ENCODE peak calls at places on chromosomes 5 and 9, in nine cellular contexts. N, S, Y, K, Z, H, R, T and D are unnamed samples.

GRCh38 chr5:134511796-134512660 is 13.4 kb upstream of the JADE2 start:
- DNase-seq in N (no peak), H (no peak), R (peak; percentile 64), Y (no peak), S (no peak), K (no peak), T (peak; percentile 63), Z (peak; percentile 92), D (peak; percentile 64)

GRCh38 chr5:166436857-166437256 is 1854.6 kb upstream of the WWC1 start:
- DNase-seq in H (no peak), K (no peak), Z (no peak), Y (no peak), N (no peak), R (no peak), T (no peak), S (no peak), D (no peak)

GRCh38 chr5:135743684-135744083 is 90.8 kb upstream of the SLC25A48 start:
- DNase-seq in S (no peak), H (no peak), R (no peak), Y (peak; percentile 3), T (no peak), N (no peak), Z (no peak), K (no peak), D (no peak)

GRCh38 chr9:18032636-18033035 is 441.3 kb upstream of the ADAMTSL1 start:
- DNase-seq in T (no peak), R (no peak), K (no peak), Y (no peak), S (no peak), H (no peak), Z (no peak), N (no peak), D (no peak)

GRCh38 chr5:1842026-1842819 is 40.5 kb downstream of the IRX4 start:
- DNase-seq in H (no peak), T (no peak), R (no peak), S (no peak), N (no peak), Z (no peak), K (no peak), Y (no peak), D (no peak)

GRCh38 chr5:124655943-124656459 is 90.4 kb downstream of the ZNF608 start:
- DNase-seq in R (peak; percentile 36), T (peak; percentile 94), N (no peak), Z (no peak), S (no peak), H (no peak), Y (peak; percentile 70), K (peak; percentile 83), D (peak; percentile 64)

GRCh38 chr5:151870820-151871219 is 53.8 kb downstream of the GLRA1 start:
- DNase-seq in Z (no peak), H (no peak), K (no peak), N (no peak), Y (peak; percentile 65), S (no peak), T (peak; percentile 42), R (peak; percentile 67), D (no peak)

GRCh38 chr5:180208435-180209081 is 453 bp downstream of the RASGEF1C start:
- DNase-seq in T (no peak), Y (peak; percentile 46), K (peak; percentile 8), N (no peak), R (no peak), S (no peak), Z (no peak), H (peak; percentile 29), D (peak; percentile 39)

GRCh38 chr9:38271666-38272241 is 120.7 kb upstream of the ALDH1B1 start:
- DNase-seq in Z (no peak), T (no peak), Y (no peak), N (no peak), R (no peak), H (no peak), S (no peak), K (no peak), D (no peak)

GRCh38 chr9:137550958-137551655 is 572 bp upstream of the MRPL41 start:
- DNase-seq in R (no peak), Y (peak; percentile 89), T (peak; percentile 44), N (no peak), Z (peak; percentile 91), S (no peak), H (no peak), K (peak; percentile 94), D (peak; percentile 74)

GRCh38 chr9:79255681-79256080 is 316.1 kb upstream of the TLE4 start:
- DNase-seq in H (no peak), N (no peak), T (no peak), R (no peak), S (no peak), Y (no peak), Z (no peak), K (no peak), D (no peak)

GRCh38 chr9:115540091-115540490 is 422.1 kb upstream of the TNC start:
- DNase-seq in S (no peak), T (peak; percentile 53), Y (no peak), K (no peak), Z (no peak), R (no peak), N (no peak), H (no peak), D (no peak)

GRCh38 chr5:42015681-42016080 is 90.6 kb downstream of the FBXO4 start:
- DNase-seq in Z (no peak), Y (no peak), K (no peak), R (peak; percentile 24), T (peak; percentile 4), S (no peak), H (no peak), N (no peak), D (no peak)

GRCh38 chr9:127979333-127980055 is 1.3 kb downstream of the EEIG1 start:
- DNase-seq in Y (no peak), H (peak; percentile 18), R (peak; percentile 69), K (no peak), Z (peak; percentile 87), S (peak; percentile 58), T (peak; percentile 29), N (no peak), D (peak; percentile 42)

GRCh38 chr9:37929441-37929895 is 25.5 kb upstream of the SLC25A51 start:
- DNase-seq in K (no peak), H (no peak), R (peak; percentile 49), S (no peak), Z (peak; percentile 61), T (peak; percentile 66), Y (no peak), N (no peak), D (no peak)

GRCh38 chr9:98690686-98691085 is 18.0 kb downstream of the GABBR2 start:
- DNase-seq in R (no peak), H (no peak), N (no peak), S (no peak), T (no peak), Z (no peak), Y (no peak), K (no peak), D (no peak)

GRCh38 chr9:20831028-20831427 is 147.0 kb downstream of the FOCAD start:
- DNase-seq in S (no peak), R (no peak), H (no peak), N (no peak), K (no peak), Y (no peak), Z (no peak), T (no peak), D (no peak)

GRCh38 chr9:94934816-94935328 is 208.4 kb downstream of the AOPEP start:
- DNase-seq in R (no peak), K (no peak), T (no peak), N (no peak), Z (no peak), S (no peak), H (no peak), Y (no peak), D (no peak)